ENCODE peak calls at places on chromosomes 2 and 18, in four cellular contexts. B, R, S and K are unnamed samples.

GRCh38 chr2:68925298-68925885 is 27.3 kb downstream of the GKN2 start:
- DNase-seq in B (peak; percentile 65), R (peak; percentile 73), S (peak; percentile 55), K (peak; percentile 38)

GRCh38 chr2:102187191-102188150 is 648 bp downstream of the IL1RL2 start:
- DNase-seq in B (no peak), R (no peak), S (no peak), K (peak; percentile 58)

GRCh38 chr18:50076245-50076644 is 118.7 kb downstream of the MYO5B start:
- DNase-seq in B (no peak), R (no peak), S (no peak), K (no peak)

GRCh38 chr2:135694711-135695110 is 46.9 kb upstream of the UBXN4 start:
- DNase-seq in B (no peak), R (no peak), S (no peak), K (no peak)

GRCh38 chr2:25279091-25279651 is 62.6 kb downstream of the DNMT3A start:
- DNase-seq in B (no peak), R (no peak), S (no peak), K (no peak)

GRCh38 chr2:28370355-28370754 is 22.3 kb upstream of the FOSL2 start:
- DNase-seq in B (no peak), R (no peak), S (no peak), K (no peak)

GRCh38 chr18:13726972-13727331 is 479 bp downstream of the RNMT start:
- DNase-seq in B (peak; percentile 23), R (peak; percentile 56), S (peak; percentile 43), K (peak; percentile 52)

GRCh38 chr2:105595536-105595935 is 149.2 kb upstream of the NCK2 start:
- DNase-seq in B (no peak), R (no peak), S (no peak), K (no peak)

GRCh38 chr2:232574674-232575403 is 24.4 kb downstream of the EIF4E2 start:
- DNase-seq in B (no peak), R (no peak), S (peak; percentile 90), K (no peak)

GRCh38 chr18:22459491-22459890 is 41.8 kb upstream of the CTAGE1 start:
- DNase-seq in B (no peak), R (no peak), S (no peak), K (no peak)

GRCh38 chr2:230987137-230988020 is 8.5 kb upstream of the SPATA3 start:
- DNase-seq in B (peak; percentile 93), R (peak; percentile 71), S (peak; percentile 71), K (peak; percentile 92)

GRCh38 chr18:13290856-13291271 is 72.3 kb downstream of the LDLRAD4 start:
- DNase-seq in B (no peak), R (no peak), S (no peak), K (no peak)

GRCh38 chr2:174149530-174149929 is 98.8 kb downstream of the OLA1 start:
- DNase-seq in B (no peak), R (no peak), S (no peak), K (no peak)

GRCh38 chr2:174142290-174142689 is 106.0 kb downstream of the OLA1 start:
- DNase-seq in B (no peak), R (no peak), S (no peak), K (no peak)

GRCh38 chr2:174148833-174149232 is 99.5 kb downstream of the OLA1 start:
- DNase-seq in B (no peak), R (no peak), S (no peak), K (no peak)

DNA sequence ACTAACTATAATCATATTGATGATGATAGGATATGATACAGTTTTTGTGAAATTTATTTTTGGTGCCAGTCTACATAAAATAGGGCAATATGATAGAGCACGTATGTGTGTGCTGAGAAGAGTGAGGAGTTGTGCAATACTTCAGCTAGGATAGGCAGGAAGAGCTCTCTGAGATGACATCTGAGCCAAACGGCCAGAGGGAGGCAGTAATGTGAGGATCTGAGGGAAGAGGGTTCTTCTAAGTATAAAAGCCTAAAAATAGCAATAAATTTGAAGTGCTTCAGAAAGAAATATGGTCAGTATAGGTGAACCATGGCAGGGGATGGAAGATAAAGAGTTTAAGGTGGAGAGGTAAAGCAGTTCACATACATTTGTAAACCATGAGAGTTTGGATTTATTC is 102.5 kb downstream of the OLA1 start:
- DNase-seq in B (peak; percentile 46), R (peak; percentile 55), S (peak; percentile 25), K (peak; percentile 26)
- TF ChIP-seq ELF4 in B (no peak), R (no peak), S (no peak), K (no peak)

GRCh38 chr2:121650554-121650930 is 1.3 kb upstream of the CLASP1 start:
- DNase-seq in B (peak; percentile 16), R (peak; percentile 38), S (no peak), K (peak; percentile 20)
- TF ChIP-seq ELF4 in B (no peak), R (no peak), S (no peak), K (no peak)

GRCh38 chr2:240589381-240589780 is 2.8 kb downstream of the CAPN10 start:
- DNase-seq in B (no peak), R (no peak), S (no peak), K (no peak)
- TF ChIP-seq ELF4 in B (no peak), R (no peak), S (no peak), K (no peak)

DNA sequence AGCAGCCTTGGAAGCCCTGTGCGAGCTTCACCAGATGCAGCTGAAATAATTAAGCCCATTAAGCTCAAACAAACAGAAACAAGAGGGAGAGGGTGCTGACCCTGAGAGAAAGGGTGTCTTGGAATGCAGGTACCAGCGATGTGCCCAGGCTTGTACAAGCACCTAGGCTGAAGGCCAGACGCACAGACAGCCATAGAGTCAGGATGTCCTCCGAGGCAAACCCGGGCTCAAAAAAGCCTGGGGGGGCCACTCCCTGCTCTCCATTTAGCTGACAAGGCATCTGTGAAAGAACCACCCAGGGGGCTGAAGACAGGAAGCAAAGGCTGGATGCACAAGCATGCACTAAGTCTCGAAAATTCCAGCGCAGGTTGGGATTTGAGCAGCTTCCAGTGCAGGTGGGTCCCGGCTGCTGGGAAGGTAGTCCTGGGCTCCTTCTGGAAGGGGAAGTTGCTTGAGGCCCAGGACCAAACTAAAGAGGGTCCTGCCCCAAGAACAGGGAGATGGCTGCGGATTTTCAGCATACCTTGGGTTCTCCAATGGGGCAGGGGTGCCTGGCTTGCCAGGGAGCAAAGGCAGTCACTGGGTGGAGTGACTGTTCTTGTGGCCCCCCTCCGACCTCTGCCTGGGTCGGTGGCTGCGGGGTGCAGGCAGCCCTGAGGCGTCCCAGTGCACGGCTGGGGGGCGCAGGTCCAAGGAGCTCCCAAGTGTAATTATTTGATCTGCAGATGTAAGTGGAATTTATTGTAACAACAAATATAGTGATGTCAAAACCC is 6.0 kb downstream of the GBX2 start:
- DNase-seq in B (no peak), R (no peak), S (no peak), K (peak; percentile 28)
- TF ChIP-seq ELF4 in B (no peak), R (no peak), S (no peak), K (no peak)

DNA sequence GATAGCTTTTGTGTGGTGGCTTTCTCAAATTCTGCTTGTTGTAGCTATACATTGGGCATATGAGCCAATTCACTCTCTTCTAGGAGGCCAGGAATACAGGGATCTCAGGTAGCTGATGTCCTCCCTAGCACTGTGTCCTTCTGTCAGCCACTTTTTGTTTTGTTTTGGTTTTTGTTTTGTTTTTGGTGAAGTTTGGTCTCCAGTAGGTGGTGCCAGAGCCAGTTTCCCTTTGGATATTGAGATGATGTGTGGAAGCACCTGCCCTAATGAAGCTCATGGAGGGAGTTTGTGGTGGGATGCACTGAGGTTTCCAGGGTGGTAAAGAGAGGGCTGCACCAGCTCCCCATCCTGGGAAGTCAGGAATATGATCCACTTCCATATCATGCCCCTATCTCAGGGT is 100.5 kb upstream of the VWC2L start:
- DNase-seq in B (no peak), R (no peak), S (peak; percentile 7), K (no peak)
- TF ChIP-seq ELF4 in B (no peak), R (no peak), S (no peak), K (no peak)

GRCh38 chr2:115190459-115190858 is 748.0 kb downstream of the DPP10 start:
- DNase-seq in B (no peak), R (no peak), S (no peak), K (no peak)
- TF ChIP-seq ELF4 in B (no peak), R (no peak), S (no peak), K (no peak)

GRCh38 chr18:43590182-43590903 is 313.1 kb upstream of the SYT4 start:
- DNase-seq in B (no peak), R (no peak), S (no peak), K (no peak)

GRCh38 chr18:43589611-43590151 is 312.4 kb upstream of the SYT4 start:
- DNase-seq in B (no peak), R (no peak), S (no peak), K (no peak)

GRCh38 chr18:43592268-43592667 is 315.0 kb upstream of the SYT4 start:
- DNase-seq in B (no peak), R (no peak), S (no peak), K (no peak)

GRCh38 chr18:43588838-43589237 is 311.5 kb upstream of the SYT4 start:
- DNase-seq in B (no peak), R (no peak), S (no peak), K (no peak)

DNA sequence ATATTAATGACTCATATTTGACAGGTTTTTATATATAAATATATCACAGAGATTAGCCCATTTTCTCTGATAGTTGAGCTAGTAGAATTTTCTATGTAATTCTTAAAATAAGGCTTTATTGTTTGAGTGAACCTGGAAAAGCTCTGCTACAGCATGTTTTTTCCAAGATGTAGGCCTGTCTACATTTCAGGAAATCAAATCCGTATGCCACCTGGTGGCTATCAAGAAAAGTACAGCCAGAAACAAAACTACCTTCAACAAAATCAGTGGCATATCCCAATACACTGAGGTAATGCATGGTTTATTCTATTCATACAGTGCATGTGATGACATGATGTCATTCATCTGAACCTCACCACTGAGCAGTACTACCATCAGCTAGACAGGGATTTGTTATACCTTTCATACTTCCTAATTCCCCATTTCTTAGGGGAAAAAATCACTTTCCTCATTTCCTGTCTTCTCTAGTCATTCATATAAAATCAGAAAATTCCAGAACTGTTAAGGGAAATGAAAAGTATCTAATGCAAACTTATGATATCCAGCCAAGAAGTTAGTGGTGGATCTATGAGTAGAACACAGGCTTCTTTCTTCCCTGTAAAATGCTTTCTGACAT is 310.4 kb upstream of the SYT4 start:
- DNase-seq in B (peak; percentile 19), R (peak; percentile 12), S (peak; percentile 25), K (no peak)
- TF ChIP-seq ELF4 in B (no peak), R (no peak), S (no peak), K (no peak)

DNA sequence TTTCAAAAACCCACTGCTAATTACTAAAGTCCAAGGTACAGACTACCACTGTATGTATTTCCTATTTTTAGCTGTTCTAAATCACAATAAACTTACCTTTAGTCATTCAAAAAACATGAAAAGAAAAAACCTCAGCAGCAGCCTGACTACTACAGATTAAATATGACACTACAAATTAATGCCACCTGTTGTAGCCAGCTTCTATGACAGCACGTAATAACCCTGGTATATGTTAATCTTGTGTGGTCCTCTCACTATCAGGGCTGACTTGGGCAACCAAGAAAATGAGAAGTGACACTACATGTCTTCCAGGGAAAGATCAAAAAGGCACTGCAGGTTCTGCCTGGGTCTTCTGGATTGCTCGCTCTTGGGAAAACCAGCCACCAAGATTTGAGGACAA is 90.6 kb upstream of the FAM124B start:
- DNase-seq in B (no peak), R (no peak), S (no peak), K (no peak)
- TF ChIP-seq ELF4 in B (no peak), R (no peak), S (no peak), K (no peak)

GRCh38 chr2:165055081-165055879 is 100.0 kb upstream of the SLC38A11 start:
- DNase-seq in B (no peak), R (no peak), S (no peak), K (no peak)
- TF ChIP-seq ELF4 in B (no peak), R (no peak), S (no peak), K (no peak)